ENCODE peak calls at places on chromosome 16, in five cellular contexts. S, Q, F, J and K are unnamed samples.

GRCh38 chr16:4767872-4768548 is 1.0 kb upstream of the ZNF500 start:
- DNase-seq in S (no peak), Q (peak; percentile 49), F (no peak), J (peak; percentile 36), K (no peak)

GRCh38 chr16:87575027-87575804 is 27.1 kb upstream of the JPH3 start:
- DNase-seq in S (no peak), Q (no peak), F (no peak), J (no peak), K (no peak)

GRCh38 chr16:1762879-1763520 is 8.3 kb downstream of the NME3 start:
- DNase-seq in S (peak; percentile 48), Q (no peak), F (peak; percentile 4), J (no peak), K (no peak)

GRCh38 chr16:51416921-51417320 is 265.9 kb upstream of the SALL1 start:
- DNase-seq in S (no peak), Q (no peak), F (no peak), J (no peak), K (no peak)

GRCh38 chr16:81521141-81521626 is 76.6 kb downstream of the CMIP start:
- DNase-seq in S (peak; percentile 44), Q (no peak), F (no peak), J (no peak), K (peak; percentile 51)

GRCh38 chr16:21001262-21001661 is 100.7 kb downstream of the LYRM1 start:
- DNase-seq in S (no peak), Q (no peak), F (no peak), J (no peak), K (no peak)

GRCh38 chr16:3461120-3461519 is 17.6 kb downstream of the NAA60 start:
- DNase-seq in S (no peak), Q (no peak), F (no peak), J (no peak), K (no peak)

GRCh38 chr16:81912395-81912794 is 98.9 kb downstream of the SDR42E1 start:
- DNase-seq in S (no peak), Q (no peak), F (no peak), J (no peak), K (no peak)

GRCh38 chr16:5580320-5580719 is 482.7 kb upstream of the EEF2KMT start:
- DNase-seq in S (no peak), Q (no peak), F (no peak), J (no peak), K (no peak)

GRCh38 chr16:2983706-2984136 is 3.5 kb upstream of the PKMYT1 start:
- DNase-seq in S (peak; percentile 85), Q (peak; percentile 65), F (peak; percentile 74), J (peak; percentile 63), K (peak; percentile 72)

GRCh38 chr16:28264656-28265055 is 27.7 kb upstream of the SBK1 start:
- DNase-seq in S (peak; percentile 52), Q (no peak), F (no peak), J (no peak), K (no peak)

GRCh38 chr16:66131156-66131807 is 235.2 kb upstream of the CDH5 start:
- DNase-seq in S (no peak), Q (no peak), F (no peak), J (no peak), K (no peak)

GRCh38 chr16:46830417-46830901 is 521 bp downstream of the C16orf87 start:
- DNase-seq in S (peak; percentile 46), Q (peak; percentile 28), F (peak; percentile 33), J (no peak), K (peak; percentile 59)

GRCh38 chr16:84442416-84443145 is 61.9 kb downstream of the MEAK7 start:
- DNase-seq in S (no peak), Q (no peak), F (no peak), J (no peak), K (no peak)

GRCh38 chr16:24717411-24717810 is 12.0 kb upstream of the TNRC6A start:
- DNase-seq in S (no peak), Q (no peak), F (no peak), J (no peak), K (no peak)

GRCh38 chr16:8868272-8869211 is at the start of gene CARHSP1:
- DNase-seq in S (peak; percentile 89), Q (peak; percentile 85), F (peak; percentile 89), J (peak; percentile 82), K (peak; percentile 91)

GRCh38 chr16:87202346-87202745 is 114.8 kb downstream of the C16orf95 start:
- DNase-seq in S (no peak), Q (no peak), F (no peak), J (no peak), K (no peak)

GRCh38 chr16:72797606-72798005 is 250.3 kb downstream of the ZFHX3 start:
- DNase-seq in S (no peak), Q (no peak), F (peak; percentile 50), J (no peak), K (no peak)

GRCh38 chr16:14186007-14186953 is 115.2 kb downstream of the MRTFB start:
- DNase-seq in S (no peak), Q (no peak), F (peak; percentile 60), J (peak; percentile 51), K (no peak)

GRCh38 chr16:76882105-76882504 is 308.9 kb upstream of the MON1B start:
- DNase-seq in S (no peak), Q (no peak), F (no peak), J (no peak), K (no peak)

GRCh38 chr16:75928295-75928694 is 202.0 kb upstream of the CPHXL start:
- DNase-seq in S (no peak), Q (no peak), F (no peak), J (no peak), K (no peak)

GRCh38 chr16:52568495-52568894 is 21.6 kb upstream of the TOX3 start:
- DNase-seq in S (no peak), Q (no peak), F (no peak), J (no peak), K (no peak)

GRCh38 chr16:61887903-61888302 is 148.3 kb downstream of the CDH8 start:
- DNase-seq in S (no peak), Q (no peak), F (no peak), J (no peak), K (no peak)

GRCh38 chr16:70749681-70750601 is 51.0 kb downstream of the VAC14 start:
- DNase-seq in S (no peak), Q (peak; percentile 65), F (no peak), J (peak; percentile 68), K (no peak)

GRCh38 chr16:78278047-78278446 is 178.6 kb downstream of the WWOX start:
- DNase-seq in S (no peak), Q (no peak), F (no peak), J (no peak), K (no peak)

GRCh38 chr16:81547194-81547918 is 102.7 kb downstream of the CMIP start:
- DNase-seq in S (no peak), Q (no peak), F (no peak), J (no peak), K (no peak)

GRCh38 chr16:49620158-49620867 is 235.6 kb downstream of the ZNF423 start:
- DNase-seq in S (peak; percentile 72), Q (peak; percentile 90), F (peak; percentile 78), J (peak; percentile 75), K (peak; percentile 41)

GRCh38 chr16:56301391-56301850 is 110.1 kb downstream of the GNAO1 start:
- DNase-seq in S (no peak), Q (no peak), F (no peak), J (no peak), K (no peak)

GRCh38 chr16:85871756-85872155 is 27.2 kb upstream of the IRF8 start:
- DNase-seq in S (no peak), Q (no peak), F (no peak), J (no peak), K (no peak)

GRCh38 chr16:73056911-73057310 is 9.0 kb upstream of the ZFHX3 start:
- DNase-seq in S (no peak), Q (no peak), F (no peak), J (no peak), K (no peak)

GRCh38 chr16:3050487-3050886 is 4.1 kb downstream of the MMP25 start:
- DNase-seq in S (no peak), Q (no peak), F (no peak), J (no peak), K (no peak)

GRCh38 chr16:56982695-56983094 is 6.7 kb upstream of the NLRC5 start:
- DNase-seq in S (no peak), Q (no peak), F (no peak), J (no peak), K (no peak)

GRCh38 chr16:55015181-55015913 is 84.7 kb downstream of the IRX5 start:
- DNase-seq in S (no peak), Q (no peak), F (no peak), J (no peak), K (no peak)

GRCh38 chr16:57660715-57661463 is 7.2 kb upstream of the ADGRG3 start:
- DNase-seq in S (no peak), Q (no peak), F (no peak), J (no peak), K (no peak)

GRCh38 chr16:10970065-10970464 is 25.7 kb downstream of the CLEC16A start:
- DNase-seq in S (no peak), Q (no peak), F (no peak), J (no peak), K (no peak)

DNA sequence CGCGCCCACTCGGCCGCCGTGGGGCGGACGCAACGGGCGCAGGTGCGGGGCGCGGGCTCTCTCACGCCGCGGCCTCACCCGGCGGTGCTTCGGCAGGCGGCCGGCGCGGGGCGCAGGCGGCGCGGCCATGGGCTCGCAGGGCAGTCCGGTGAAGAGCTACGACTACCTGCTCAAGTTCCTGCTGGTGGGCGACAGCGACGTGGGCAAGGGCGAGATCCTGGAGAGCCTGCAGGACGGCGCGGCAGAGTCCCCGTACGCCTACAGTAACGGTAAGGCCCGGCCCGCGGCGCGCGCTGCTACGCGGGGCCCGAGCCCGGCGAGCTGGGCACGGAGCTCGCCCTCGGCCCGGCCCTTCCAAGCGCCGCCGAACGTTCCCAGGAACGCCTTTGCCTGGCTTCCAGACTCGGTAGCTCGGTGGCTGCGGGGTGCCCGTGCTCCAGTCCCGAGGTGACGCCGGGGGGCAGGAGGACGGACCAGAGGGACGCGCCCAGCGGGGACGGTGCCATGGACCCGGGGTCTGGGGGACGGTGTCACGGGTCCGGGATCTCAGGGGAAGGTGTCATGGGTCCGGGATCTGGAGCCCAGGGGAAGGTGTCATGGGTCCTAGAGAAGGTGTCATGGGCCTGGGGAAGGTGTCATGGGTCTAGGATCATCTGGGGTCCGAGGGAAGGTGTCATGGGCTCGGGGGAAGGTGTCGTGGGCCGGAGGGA is 454 bp downstream of the RAB40C start:
- DNase-seq in S (peak; percentile 50), Q (peak; percentile 43), F (no peak), J (no peak), K (peak; percentile 65)
- TF ChIP-seq POLR2A in S (no peak), Q (no peak), F (no peak), J (peak; percentile 27), K (peak; percentile 61)

GRCh38 chr16:30028438-30029093 is 2.5 kb downstream of the TLCD3B start:
- DNase-seq in S (no peak), Q (no peak), F (no peak), J (no peak), K (no peak)
- H3K27me3 ChIP-seq in S (peaks cover 95% of the 10 kb centered on the region), Q (peaks cover 3% of the 10 kb centered on the region), F (peaks cover 55% of the 10 kb centered on the region), J (peaks cover 40% of the 10 kb centered on the region), K (no peaks in the 10 kb centered on the region)

GRCh38 chr16:19522369-19523159 is 666 bp upstream of the GDE1 start:
- DNase-seq in S (no peak), Q (no peak), F (no peak), J (no peak), K (no peak)
- H3K4me3 ChIP-seq in S (peak overlapping the region; percentile 76), Q (no peak overlapping the region), F (peak overlapping the region; percentile 90), J (peak overlapping the region; percentile 93), K (no peak overlapping the region)

DNA sequence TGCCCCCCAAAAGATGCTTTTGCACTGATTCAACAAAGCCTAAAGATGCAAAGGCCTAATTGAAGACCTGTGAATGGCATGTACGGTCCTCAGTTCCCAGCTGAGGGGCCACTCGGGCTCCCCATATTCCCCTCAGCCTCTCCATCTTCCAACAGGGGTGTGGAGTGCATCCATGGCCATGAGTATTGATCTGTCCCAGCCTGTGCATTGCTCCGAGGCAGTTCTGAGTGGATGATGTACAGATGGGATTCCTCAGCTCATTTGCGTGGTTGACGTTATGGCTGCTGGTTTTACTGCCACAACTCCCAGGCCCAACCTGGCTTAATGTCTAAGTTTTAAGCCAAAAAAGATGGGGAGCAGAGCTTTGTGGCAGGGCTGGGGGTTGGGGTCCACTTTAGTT is 162.7 kb upstream of the ZNF267 start:
- DNase-seq in S (no peak), Q (no peak), F (no peak), J (no peak), K (no peak)
- TF ChIP-seq POLR2A in S (no peak), Q (no peak), F (no peak), J (no peak), K (no peak)